ENCODE peak calls at places on chromosomes 12 and 14, in four cellular contexts. E, B, T and X are unnamed samples.
A peak's percentile ranks its signal among the peaks of the same experiment; 100 is the strongest.

GRCh38 chr12:121808623-121809022 is 4.8 kb downstream of the SETD1B start:
- DNase-seq in E (no peak), T (no peak), B (no peak), X (no peak)

GRCh38 chr14:69574954-69575295 is 254 bp upstream of the CCDC177 start:
- DNase-seq in E (no peak), T (no peak), B (peak; percentile 30), X (no peak)

GRCh38 chr14:101519090-101519489 is 42.2 kb upstream of the DIO3 start:
- DNase-seq in T (no peak), E (no peak), B (no peak), X (no peak)

GRCh38 chr12:122870163-122870842 is 25.6 kb downstream of the VPS37B start:
- DNase-seq in T (no peak), E (no peak), B (no peak), X (no peak)

GRCh38 chr12:12450043-12450451 is 93.2 kb downstream of the BORCS5 start:
- DNase-seq in T (no peak), B (no peak), E (no peak), X (no peak)

GRCh38 chr14:22598099-22598895 is at the start of gene ABHD4:
- DNase-seq in B (peak; percentile 44), T (peak; percentile 78), E (peak; percentile 83), X (peak; percentile 45)

GRCh38 chr14:105929327-105930081 is 403.1 kb downstream of the TMEM121 start:
- DNase-seq in T (no peak), E (no peak), B (no peak), X (no peak)

GRCh38 chr12:51941011-51941561 is 10.4 kb upstream of the ACVR1B start:
- DNase-seq in T (no peak), E (no peak), B (peak; percentile 75), X (no peak)

GRCh38 chr14:53952533-53952932 is 4.1 kb downstream of the BMP4 start:
- DNase-seq in T (no peak), E (peak; percentile 71), B (no peak), X (no peak)

GRCh38 chr12:1279050-1279449 is 288.0 kb downstream of the ERC1 start:
- DNase-seq in T (no peak), B (no peak), E (no peak), X (no peak)

GRCh38 chr12:32252199-32253073 is 145.8 kb downstream of the BICD1 start:
- DNase-seq in B (no peak), T (no peak), E (no peak), X (no peak)

GRCh38 chr12:124654666-124655316 is 87.4 kb upstream of the NCOR2 start:
- DNase-seq in T (peak; percentile 68), E (no peak), B (no peak), X (no peak)

GRCh38 chr14:45051180-45051579 is 32.7 kb upstream of the PRPF39 start:
- DNase-seq in T (no peak), B (no peak), E (no peak), X (no peak)

GRCh38 chr12:93484315-93484981 is 17.1 kb downstream of the MRPL42 start:
- DNase-seq in T (no peak), E (no peak), B (no peak), X (no peak)

GRCh38 chr12:96189781-96190180 is 4.4 kb upstream of the ELK3 start:
- DNase-seq in E (no peak), T (no peak), B (no peak), X (no peak)